ENCODE peak calls at places on chromosomes 5 and 9, in eight cellular contexts. P is psoas muscle, E is right lobe of liver, K is colonic mucosa, L is heart left ventricle, H is Panc1, M is PC-3, Q is heart right ventricle. N is an unnamed sample.

GRCh38 chr5:82421119-82421518 is 143.0 kb upstream of the RPS23 start:
- DNase-seq in E (no peak), H (peak; percentile 32), K (no peak), M (peak; percentile 98), L (no peak), P (no peak), Q (no peak), N (peak; percentile 96)

GRCh38 chr5:56172225-56172624 is 60.9 kb downstream of the ANKRD55 start:
- DNase-seq in E (no peak), Q (no peak), P (no peak), K (no peak), M (peak; percentile 3), L (no peak), H (no peak), N (no peak)

GRCh38 chr9:100637787-100638186 is 59.9 kb downstream of the CAVIN4 start:
- DNase-seq in E (no peak), P (no peak), M (peak; percentile 23), H (no peak), Q (no peak), K (no peak), L (no peak), N (no peak)

GRCh38 chr5:83055166-83055565 is 22.0 kb downstream of the TMEM167A start:
- DNase-seq in L (no peak), P (no peak), K (no peak), H (no peak), E (no peak), M (no peak), Q (no peak), N (no peak)

GRCh38 chr9:135602789-135603481 is 36.4 kb downstream of the GLT6D1 start:
- DNase-seq in P (peak; percentile 48), K (peak; percentile 53), E (peak; percentile 44), L (peak; percentile 21), Q (no peak), M (peak; percentile 56), H (peak; percentile 45), N (peak; percentile 25)

GRCh38 chr5:95924720-95925119 is 36.9 kb downstream of the ELL2 start:
- DNase-seq in L (no peak), H (no peak), M (no peak), K (no peak), E (peak; percentile 61), Q (no peak), P (no peak), N (no peak)

GRCh38 chr5:102865510-102866314 is 110.6 kb downstream of the PAM start:
- DNase-seq in M (peak; percentile 81), P (peak; percentile 91), Q (peak; percentile 83), L (peak; percentile 83), K (peak; percentile 32), H (no peak), E (peak; percentile 77), N (peak; percentile 92)

GRCh38 chr5:112417931-112418358 is 1.1 kb downstream of the EPB41L4A start:
- DNase-seq in M (peak; percentile 9), L (peak; percentile 71), E (peak; percentile 63), P (peak; percentile 54), H (no peak), Q (peak; percentile 61), K (peak; percentile 62), N (peak; percentile 30)

GRCh38 chr9:32399110-32399815 is 14.8 kb downstream of the ACO1 start:
- DNase-seq in L (no peak), Q (no peak), E (no peak), M (no peak), K (no peak), P (no peak), H (no peak), N (no peak)

GRCh38 chr5:14581891-14582796 is 552 bp downstream of the OTULINL start:
- DNase-seq in E (peak; percentile 55), P (peak; percentile 72), Q (peak; percentile 58), M (peak; percentile 75), L (peak; percentile 49), K (peak; percentile 75), H (no peak), N (peak; percentile 6)

GRCh38 chr5:58641533-58641932 is 58.7 kb downstream of the RAB3C start:
- DNase-seq in L (no peak), M (no peak), P (no peak), K (no peak), Q (no peak), H (no peak), E (no peak), N (no peak)

GRCh38 chr5:171776176-171776575 is 9.4 kb upstream of the SMIM23 start:
- DNase-seq in K (no peak), P (no peak), H (no peak), M (no peak), Q (no peak), L (no peak), E (no peak), N (no peak)

GRCh38 chr5:177982072-177982727 is 13.8 kb downstream of the PROP1 start:
- DNase-seq in M (peak; percentile 50), P (no peak), Q (no peak), L (no peak), H (no peak), E (no peak), K (no peak), N (no peak)

DNA sequence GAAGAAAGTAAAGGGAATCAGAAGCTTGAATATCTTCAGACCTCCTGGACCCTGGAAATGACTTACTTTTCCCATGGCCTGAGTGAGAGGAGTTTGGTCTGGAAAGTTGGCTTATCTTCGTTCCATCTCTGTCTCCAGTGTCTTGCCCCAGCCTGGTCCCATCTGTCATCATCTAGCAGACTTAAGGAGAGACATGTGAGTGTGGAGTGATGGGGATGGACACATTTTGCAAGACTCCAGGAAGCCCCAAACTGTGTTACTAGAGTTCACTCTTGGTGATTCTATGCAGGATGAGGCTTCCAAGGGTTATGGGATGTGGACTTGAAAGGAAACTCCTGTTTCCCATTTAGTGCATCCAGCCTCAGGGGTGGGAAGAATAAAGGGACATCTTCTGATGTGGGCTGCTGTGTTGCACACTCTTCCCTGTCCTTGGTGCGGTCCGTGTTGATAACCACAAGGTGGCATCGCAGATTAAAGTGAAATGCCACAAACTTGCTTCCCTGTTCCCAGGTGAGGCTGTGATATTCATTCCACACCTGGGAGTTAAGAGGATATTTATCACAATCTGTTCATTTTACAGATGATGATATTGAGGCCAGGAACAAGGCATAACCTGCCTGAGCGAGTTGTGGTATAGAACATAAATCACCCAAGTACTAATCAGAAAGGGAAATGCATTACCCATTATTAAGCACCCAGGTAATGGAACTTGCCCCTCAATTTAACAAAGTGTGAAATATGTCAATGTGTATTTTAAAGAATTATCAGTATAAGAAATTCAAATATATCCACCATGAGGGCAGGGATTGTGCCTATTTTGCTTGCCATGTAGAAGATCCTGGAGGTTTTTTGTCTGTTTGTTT is 269.9 kb upstream of the PAPPA start:
- DNase-seq in M (peak; percentile 69), Q (no peak), E (peak; percentile 43), L (peak; percentile 19), P (no peak), H (no peak), K (peak; percentile 23), N (peak; percentile 46)
- TF ChIP-seq CTCF in M (peak; percentile 76), Q (peak; percentile 11), E (peak; percentile 75), L (peak; percentile 44), P (peak; percentile 57), H (peak; percentile 53), K (no peak), N (peak; percentile 81)

DNA sequence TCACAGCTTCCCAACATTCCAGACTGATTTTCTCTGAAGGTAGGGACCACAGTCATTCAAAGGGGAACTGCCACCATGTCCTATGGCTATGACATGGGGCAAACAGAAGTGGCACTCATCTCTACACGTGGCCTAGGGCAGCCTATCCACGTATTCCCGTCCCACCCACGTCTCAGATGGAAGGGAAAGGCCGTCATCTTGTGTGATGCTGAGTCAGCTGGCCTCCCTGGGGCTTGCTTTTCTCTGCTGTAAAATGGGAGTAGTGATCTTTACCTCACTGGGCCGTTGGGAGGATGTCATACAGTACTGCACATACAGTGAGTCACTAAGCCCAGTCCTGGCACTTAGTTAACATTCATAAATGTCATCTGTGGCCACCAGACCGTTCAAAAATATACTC is 72.3 kb downstream of the RAPGEF1 start:
- DNase-seq in Q (no peak), P (no peak), H (no peak), K (no peak), L (no peak), E (peak; percentile 25), M (no peak), N (peak; percentile 41)
- H3K27ac ChIP-seq in Q (peak overlapping the region; percentile 84), P (peak overlapping the region; percentile 64), H (peak overlapping the region; percentile 77), K (peak overlapping the region; percentile 32), L (peak overlapping the region; percentile 90), E (peak overlapping the region; percentile 65), M (no peak overlapping the region), N (peak overlapping the region; percentile 81)

DNA sequence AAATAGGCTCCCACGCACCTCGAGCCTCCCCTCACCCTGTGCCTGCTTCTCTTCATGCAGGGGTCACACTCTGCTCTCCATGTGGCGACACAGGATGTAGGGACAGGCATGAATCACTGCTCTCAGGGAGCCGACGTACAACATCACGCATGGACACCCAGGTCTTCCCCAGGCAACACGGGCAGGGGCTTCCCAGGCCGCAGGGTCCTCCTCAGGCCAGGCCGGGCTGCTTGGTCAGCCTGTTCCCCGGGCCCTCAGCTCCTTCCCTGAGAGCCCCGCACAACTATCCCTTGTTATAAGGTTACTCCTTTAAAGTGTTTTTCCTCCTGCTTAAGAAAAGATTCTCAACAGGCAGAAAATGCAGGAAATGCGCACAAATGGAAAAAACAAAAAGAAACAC is 1.1 kb downstream of the SLC6A18 start:
- DNase-seq in K (no peak), P (no peak), L (no peak), Q (no peak), M (no peak), H (no peak), E (no peak), N (no peak)
- H3K27me3 ChIP-seq in K (no peaks in the 10 kb centered on the region), P (peaks cover 6% of the 10 kb centered on the region), L (no peaks in the 10 kb centered on the region), Q (peaks cover 3% of the 10 kb centered on the region), M (peaks cover 7% of the 10 kb centered on the region), H (no peaks in the 10 kb centered on the region), E (no peaks in the 10 kb centered on the region), N (no peaks in the 10 kb centered on the region)

GRCh38 chr9:131162886-131163285 is 37.5 kb downstream of the NUP214 start:
- DNase-seq in Q (no peak), E (no peak), H (no peak), M (no peak), K (no peak), P (no peak), L (no peak), N (no peak)

GRCh38 chr9:131161585-131161984 is 36.2 kb downstream of the NUP214 start:
- DNase-seq in E (no peak), L (no peak), M (no peak), K (no peak), H (no peak), P (no peak), Q (no peak), N (no peak)

GRCh38 chr9:131165523-131165922 is 40.1 kb downstream of the NUP214 start:
- DNase-seq in Q (no peak), M (no peak), P (no peak), L (no peak), H (no peak), E (no peak), K (no peak), N (no peak)

DNA sequence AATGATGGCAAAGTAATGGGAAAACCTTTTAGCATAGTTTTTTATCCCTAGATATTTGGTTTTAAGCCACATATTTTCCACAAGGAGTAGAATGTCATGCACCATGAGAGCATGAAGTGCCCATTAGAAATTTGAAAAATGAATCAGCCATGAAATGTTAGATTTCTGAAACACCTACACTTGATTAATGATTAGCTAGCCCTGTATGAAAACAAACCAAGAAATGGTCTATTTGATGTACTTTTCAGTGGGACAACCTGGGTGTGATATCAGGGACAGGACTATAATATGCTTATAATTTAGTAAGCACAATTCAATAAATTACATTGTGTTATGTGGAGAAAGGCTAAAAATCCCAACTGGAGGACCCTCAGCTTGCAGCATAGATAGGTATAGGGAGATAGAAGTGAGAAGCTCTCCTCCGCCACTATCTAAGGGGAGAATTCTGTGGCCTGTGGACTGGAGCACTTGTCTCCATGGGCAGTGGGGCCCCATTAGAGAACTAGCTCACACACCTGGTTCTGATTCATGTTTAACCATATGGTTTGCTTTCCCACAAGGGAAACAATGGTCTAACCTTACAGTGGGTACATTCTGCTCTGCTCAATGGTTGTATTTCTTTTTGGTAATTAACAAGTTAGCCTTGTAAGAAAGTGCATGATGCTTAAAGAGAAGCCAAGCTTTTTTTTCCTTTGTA is 35.2 kb downstream of the NUP214 start:
- DNase-seq in H (no peak), K (no peak), E (no peak), M (no peak), Q (no peak), P (no peak), L (no peak), N (no peak)
- TF ChIP-seq CTCF in H (no peak), K (no peak), E (no peak), M (no peak), Q (no peak), P (no peak), L (no peak), N (no peak)

N was measured in brain microvascular endothelial cell.